ENCODE peak calls at places on chromosomes 13 and 19, in ten cellular contexts. R is omental fat pad, W is RWPE1, J is nephron progenitor cell, K is uterus, O is dorsolateral prefrontal cortex, P is lower leg skin, Y is brain microvascular endothelial cell, N is WTC11, Z is fibroblast of mammary gland. S is an unnamed sample.

GRCh38 chr19:45542234-45542668 is 35.0 kb downstream of the VASP start:
- DNase-seq in R (no peak), W (no peak), J (no peak), K (no peak), O (no peak), P (no peak), Y (no peak), N (no peak), Z (no peak), S (peak; percentile 1)

GRCh38 chr13:30898721-30899188 is 7.3 kb upstream of the MEDAG start:
- DNase-seq in R (no peak), W (peak; percentile 15), J (no peak), K (no peak), O (no peak), P (peak; percentile 44), Y (peak; percentile 99), N (no peak), Z (peak; percentile 99), S (no peak)

GRCh38 chr19:9848060-9848459 is 12.9 kb downstream of the PIN1 start:
- DNase-seq in R (no peak), W (no peak), J (peak; percentile 65), K (no peak), O (no peak), P (no peak), Y (no peak), N (peak; percentile 77), Z (no peak), S (peak; percentile 54)

GRCh38 chr13:24356837-24357236 is 47.5 kb downstream of the C1QTNF9 start:
- DNase-seq in R (no peak), W (no peak), J (no peak), K (no peak), O (no peak), P (no peak), Y (no peak), N (no peak), Z (no peak), S (no peak)

GRCh38 chr19:58538257-58539168 is 5.4 kb upstream of the TRIM28 start:
- DNase-seq in R (no peak), W (no peak), J (peak; percentile 88), K (no peak), O (no peak), P (no peak), Y (no peak), N (peak; percentile 93), Z (no peak), S (no peak)

GRCh38 chr13:70703755-70704154 is 595.5 kb upstream of the KLHL1 start:
- DNase-seq in R (no peak), W (no peak), J (no peak), K (no peak), O (no peak), P (no peak), Y (peak; percentile 27), N (no peak), Z (no peak), S (no peak)

GRCh38 chr13:41401371-41401770 is 56.0 kb upstream of the RGCC start:
- DNase-seq in R (no peak), W (no peak), J (no peak), K (no peak), O (no peak), P (no peak), Y (no peak), N (peak; percentile 41), Z (no peak), S (no peak)

GRCh38 chr19:33472696-33473624 is 48.6 kb downstream of the PEPD start:
- DNase-seq in R (no peak), W (peak; percentile 83), J (no peak), K (peak; percentile 23), O (peak; percentile 84), P (no peak), Y (peak; percentile 96), N (peak; percentile 8), Z (peak; percentile 99), S (no peak)

GRCh38 chr13:70613295-70613694 is 505.0 kb upstream of the KLHL1 start:
- DNase-seq in R (no peak), W (no peak), J (no peak), K (no peak), O (no peak), P (no peak), Y (no peak), N (no peak), Z (no peak), S (no peak)

GRCh38 chr19:14000691-14001365 is 5.3 kb downstream of the RFX1 start:
- DNase-seq in R (no peak), W (no peak), J (no peak), K (no peak), O (no peak), P (no peak), Y (no peak), N (no peak), Z (no peak), S (peak; percentile 2)

GRCh38 chr19:34556500-34556899 is 74.9 kb downstream of the WTIP start:
- DNase-seq in R (no peak), W (no peak), J (peak; percentile 25), K (no peak), O (no peak), P (no peak), Y (peak; percentile 34), N (peak; percentile 77), Z (peak; percentile 77), S (no peak)

GRCh38 chr19:46639356-46640061 is 3.5 kb upstream of the GNG8 start:
- DNase-seq in R (no peak), W (no peak), J (peak; percentile 71), K (peak; percentile 89), O (no peak), P (no peak), Y (no peak), N (no peak), Z (peak; percentile 69), S (peak; percentile 59)
- TF ChIP-seq CTCF in R (no peak), W (no peak), J (no peak), K (no peak), O (no peak), P (no peak), Y (no peak), N (no peak), Z (no peak), S (no peak)

DNA sequence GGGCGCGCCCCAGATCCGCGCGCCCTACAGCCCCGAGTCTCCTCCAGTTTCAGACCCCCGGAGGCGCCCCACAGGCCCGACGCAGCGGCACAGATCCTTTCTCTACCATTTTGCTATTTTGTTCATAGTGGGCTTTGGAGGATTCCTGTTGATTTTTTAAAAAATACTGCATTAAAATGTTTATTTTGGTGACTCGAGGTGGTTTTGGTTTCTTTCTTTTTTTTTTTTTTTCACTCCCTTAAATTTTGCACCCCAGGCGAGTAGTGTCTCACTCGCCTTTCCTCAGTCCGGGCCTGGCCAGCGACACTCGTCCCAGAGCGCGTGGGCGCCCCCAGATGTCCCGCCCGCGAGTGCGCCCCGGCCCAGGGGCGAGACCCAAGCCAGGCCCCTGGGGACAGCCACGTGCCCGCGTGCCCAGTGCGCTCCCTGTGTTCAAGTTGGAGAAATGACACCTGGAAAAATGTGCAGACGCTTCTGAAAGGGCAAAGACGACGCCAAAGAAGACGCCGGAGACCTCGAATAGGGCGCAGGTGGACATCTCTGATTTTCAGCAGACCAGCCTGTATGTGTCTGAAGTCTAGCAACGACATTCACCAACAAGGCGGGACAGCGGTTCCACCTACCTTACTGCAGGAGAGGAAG is 478 bp upstream of the INSR start:
- DNase-seq in R (no peak), W (no peak), J (peak; percentile 53), K (peak; percentile 69), O (peak; percentile 72), P (peak; percentile 63), Y (no peak), N (peak; percentile 53), Z (peak; percentile 32), S (peak; percentile 82)
- TF ChIP-seq CTCF in R (no peak), W (peak; percentile 51), J (no peak), K (peak; percentile 29), O (peak; percentile 44), P (no peak), Y (no peak), N (no peak), Z (no peak), S (peak; percentile 29)

GRCh38 chr13:112513761-112514160 is 74.2 kb downstream of the TUBGCP3 start:
- DNase-seq in R (no peak), W (no peak), J (no peak), K (no peak), O (no peak), P (no peak), Y (no peak), N (no peak), Z (no peak), S (no peak)

GRCh38 chr13:112509190-112509589 is 78.8 kb downstream of the TUBGCP3 start:
- DNase-seq in R (no peak), W (no peak), J (no peak), K (no peak), O (no peak), P (no peak), Y (no peak), N (no peak), Z (no peak), S (no peak)

GRCh38 chr13:112510987-112511715 is 76.8 kb downstream of the TUBGCP3 start:
- DNase-seq in R (no peak), W (no peak), J (no peak), K (no peak), O (no peak), P (no peak), Y (peak; percentile 4), N (no peak), Z (no peak), S (no peak)

GRCh38 chr13:112506046-112506445 is 81.9 kb downstream of the TUBGCP3 start:
- DNase-seq in R (no peak), W (no peak), J (no peak), K (no peak), O (no peak), P (no peak), Y (no peak), N (no peak), Z (no peak), S (no peak)

GRCh38 chr13:112510002-112510780 is 77.8 kb downstream of the TUBGCP3 start:
- DNase-seq in R (no peak), W (peak; percentile 29), J (peak; percentile 53), K (no peak), O (no peak), P (no peak), Y (peak; percentile 56), N (peak; percentile 53), Z (peak; percentile 70), S (peak; percentile 38)
- TF ChIP-seq CTCF in R (no peak), W (peak; percentile 13), J (peak; percentile 66), K (no peak), O (peak; percentile 66), P (no peak), Y (peak; percentile 75), N (peak; percentile 32), Z (peak; percentile 51), S (peak; percentile 29)

DNA sequence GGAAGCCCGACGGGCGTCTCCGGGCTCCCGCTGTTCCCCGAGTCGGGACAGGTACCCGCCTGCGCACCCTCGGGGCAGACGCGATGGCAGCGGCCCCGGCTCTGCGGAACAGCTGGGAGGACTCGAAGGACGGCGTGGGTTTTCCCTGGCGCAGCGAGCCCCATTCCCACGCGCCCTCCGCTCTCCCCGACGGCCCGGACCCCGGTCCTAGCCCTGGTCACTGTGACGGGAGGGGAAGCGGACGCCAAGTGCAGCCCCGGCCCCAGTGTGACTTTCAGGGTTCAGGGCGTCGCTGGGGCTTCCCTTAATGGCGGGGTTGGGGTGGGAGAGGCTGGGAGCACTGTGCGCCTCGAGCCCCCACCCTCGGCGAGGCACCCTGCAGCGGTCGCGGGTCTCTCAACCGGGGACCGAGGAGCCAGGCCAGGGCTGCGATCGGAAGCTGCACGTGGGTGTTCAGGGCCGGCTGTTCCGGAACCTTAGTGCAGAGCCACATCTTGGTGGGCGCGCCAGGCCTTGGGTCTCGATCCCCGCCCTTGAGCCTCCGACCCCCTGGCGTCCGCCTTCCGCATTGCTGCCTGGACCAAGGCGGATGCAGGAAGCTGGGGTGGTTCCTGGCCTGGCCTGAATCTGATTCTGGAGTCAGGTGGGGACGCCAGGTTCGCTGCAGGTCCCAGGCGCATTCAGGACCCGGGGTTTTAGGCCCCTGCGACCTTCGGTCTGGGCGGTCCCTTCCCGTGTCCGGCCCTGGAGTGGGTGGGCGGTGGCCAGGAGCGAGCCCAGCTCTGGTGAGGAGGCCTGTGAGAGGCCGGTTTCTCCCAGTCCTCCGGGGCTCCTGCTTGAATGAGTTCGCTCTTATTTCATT is 3.5 kb downstream of the LGALS7B start:
- DNase-seq in R (no peak), W (no peak), J (no peak), K (no peak), O (no peak), P (no peak), Y (no peak), N (peak; percentile 82), Z (peak; percentile 18), S (peak; percentile 77)
- TF ChIP-seq CTCF in R (no peak), W (no peak), J (no peak), K (no peak), O (no peak), P (no peak), Y (peak; percentile 50), N (no peak), Z (peak; percentile 36), S (no peak)